ENCODE peak calls at places on chromosomes 13 and 19, in six cellular contexts. I is memory B cell; S is activated T-cell treated with anti-CD3 and anti-CD28 coated beads, Interleukin-2, amount 50 U/mL, for 72 hours; W is stimulated activated CD4-positive, alpha-beta T cell treated with anti-CD3 and anti-CD28 coated beads, Interleukin-4, amount 100 ng/mL, for 1 hour; J is NCI-H1436; K is endothelial cell. D is an unnamed sample.

GRCh38 chr19:56678205-56678604 is 6.6 kb upstream of the ZNF835 start:
- DNase-seq in I (no peak), S (no peak), W (no peak), J (no peak), K (no peak), D (no peak)

GRCh38 chr13:45518525-45519235 is 53.9 kb downstream of the COG3 start:
- DNase-seq in I (no peak), S (peak), W (no peak), J (no peak), K (no peak), D (no peak)

GRCh38 chr13:113305208-113305607 is 8.2 kb downstream of the LAMP1 start:
- DNase-seq in I (no peak), S (no peak), W (no peak), J (no peak), K (no peak), D (no peak)

GRCh38 chr19:24054044-24054935 is 32.7 kb upstream of the ZNF254 start:
- DNase-seq in I (no peak), S (peak), W (no peak), J (no peak), K (no peak), D (no peak)

GRCh38 chr13:48595330-48596127 is 58.2 kb upstream of the CYSLTR2 start:
- DNase-seq in I (no peak), S (peak), W (peak), J (peak), K (peak), D (peak)

GRCh38 chr19:18848860-18849661 is 17.3 kb downstream of the UPF1 start:
- DNase-seq in I (no peak), S (no peak), W (no peak), J (no peak), K (no peak), D (no peak)

GRCh38 chr19:16791942-16792341 is 37.3 kb upstream of the SIN3B start:
- DNase-seq in I (no peak), S (no peak), W (no peak), J (no peak), K (no peak), D (no peak)

GRCh38 chr13:38255600-38255999 is 94.1 kb upstream of the UFM1 start:
- DNase-seq in I (no peak), S (no peak), W (no peak), J (no peak), K (no peak), D (no peak)

GRCh38 chr13:102325321-102325720 is 76.5 kb downstream of the FGF14 start:
- DNase-seq in I (no peak), S (no peak), W (no peak), J (no peak), K (no peak), D (no peak)

GRCh38 chr19:28577199-28577598 is 635.8 kb downstream of the UQCRFS1 start:
- DNase-seq in I (no peak), S (no peak), W (no peak), J (no peak), K (no peak), D (no peak)

GRCh38 chr13:112903606-112904195 is 65.3 kb upstream of the MCF2L start:
- DNase-seq in I (no peak), S (no peak), W (no peak), J (peak), K (no peak), D (no peak)

GRCh38 chr19:35786299-35787160 is 11.2 kb downstream of the ARHGAP33 start:
- DNase-seq in I (no peak), S (no peak), W (no peak), J (no peak), K (no peak), D (no peak)

GRCh38 chr19:58559275-58560006 is 1.0 kb upstream of the UBE2M start:
- DNase-seq in I (no peak), S (peak), W (peak), J (no peak), K (peak), D (peak)

GRCh38 chr13:41188584-41188983 is 5.8 kb downstream of the KBTBD7 start:
- DNase-seq in I (no peak), S (no peak), W (no peak), J (no peak), K (no peak), D (no peak)

GRCh38 chr19:33022472-33023116 is 42.1 kb downstream of the RHPN2 start:
- DNase-seq in I (no peak), S (no peak), W (no peak), J (no peak), K (peak), D (no peak)

GRCh38 chr13:73303858-73304257 is 245.1 kb downstream of the KLF5 start:
- DNase-seq in I (no peak), S (peak), W (peak), J (no peak), K (no peak), D (no peak)

GRCh38 chr13:74841123-74841522 is 640.8 kb downstream of the TBC1D4 start:
- DNase-seq in I (no peak), S (no peak), W (no peak), J (no peak), K (no peak), D (no peak)

GRCh38 chr19:3483226-3483628 is at the start of gene SMIM44:
- DNase-seq in I (no peak), S (no peak), W (no peak), J (no peak), K (no peak), D (no peak)

GRCh38 chr19:10338940-10339339 is 484 bp downstream of the ICAM3 start:
- DNase-seq in I (no peak), S (no peak), W (no peak), J (no peak), K (no peak), D (no peak)

GRCh38 chr19:4781851-4782250 is 9.7 kb upstream of the FEM1A start:
- DNase-seq in I (no peak), S (no peak), W (no peak), J (peak), K (no peak), D (no peak)

GRCh38 chr13:32622827-32623226 is 36.6 kb downstream of the PDS5B start:
- DNase-seq in I (no peak), S (peak), W (no peak), J (no peak), K (no peak), D (no peak)

D was measured in effector memory CD8-positive, alpha-beta T cell.